ENCODE peak calls at places on chromosomes 12 and 14, in eight cellular contexts. B is kidney epithelial cell; M is CD8-positive, alpha-beta T cell; I is Kasumi-1; T is ACHN; R is CD8-positive, alpha-beta memory T cell; J is stimulated activated CD4-positive, alpha-beta T cell treated with anti-CD3 and anti-CD28 coated beads, Interleukin-4, amount 100 ng/mL, for 24 hours; Z is posterior cingulate gyrus. P is an unnamed sample.

GRCh38 chr14:55530464-55530863 is 49.5 kb upstream of the KTN1 start:
- DNase-seq in B (no peak), M (no peak), I (no peak), T (no peak), R (no peak), J (no peak), Z (no peak), P (no peak)

GRCh38 chr14:58752280-58752679 is 114.5 kb downstream of the DACT1 start:
- DNase-seq in B (no peak), M (no peak), I (no peak), T (no peak), R (no peak), J (no peak), Z (no peak), P (no peak)

GRCh38 chr12:19245126-19245525 is 115.6 kb downstream of the PLEKHA5 start:
- DNase-seq in B (no peak), M (no peak), I (peak; percentile 84), T (no peak), R (no peak), J (no peak), Z (no peak), P (no peak)

GRCh38 chr12:3117628-3118027 is 40.4 kb downstream of the TSPAN9 start:
- DNase-seq in B (peak; percentile 73), M (no peak), I (no peak), T (no peak), R (no peak), J (no peak), Z (no peak), P (peak; percentile 42)

GRCh38 chr12:110501378-110501721 is 561 bp downstream of the VPS29 start:
- DNase-seq in B (peak; percentile 31), M (no peak), I (peak; percentile 80), T (peak; percentile 87), R (no peak), J (peak; percentile 32), Z (no peak), P (peak; percentile 59)

GRCh38 chr14:75426332-75427125 is 1.3 kb upstream of the JDP2 start:
- DNase-seq in B (no peak), M (no peak), I (no peak), T (no peak), R (no peak), J (no peak), Z (no peak), P (no peak)

GRCh38 chr14:47332099-47332498 is 343.3 kb downstream of the MDGA2 start:
- DNase-seq in B (no peak), M (no peak), I (no peak), T (no peak), R (no peak), J (no peak), Z (no peak), P (no peak)

GRCh38 chr12:52025301-52026172 is 18.8 kb downstream of the TAMALIN start:
- DNase-seq in B (no peak), M (peak; percentile 61), I (peak; percentile 93), T (peak; percentile 88), R (peak; percentile 80), J (peak; percentile 87), Z (peak; percentile 63), P (peak; percentile 87)

GRCh38 chr14:73763396-73763795 is 49.2 kb upstream of the PNMA1 start:
- DNase-seq in B (no peak), M (no peak), I (no peak), T (no peak), R (no peak), J (no peak), Z (no peak), P (no peak)

GRCh38 chr12:19970116-19970515 is 398.2 kb upstream of the PDE3A start:
- DNase-seq in B (no peak), M (no peak), I (no peak), T (no peak), R (no peak), J (no peak), Z (no peak), P (no peak)

GRCh38 chr12:52379536-52379935 is 5.9 kb downstream of the KRT84 start:
- DNase-seq in B (no peak), M (no peak), I (no peak), T (no peak), R (no peak), J (no peak), Z (no peak), P (no peak)

GRCh38 chr12:177980-178714 is 35.8 kb downstream of the SLC6A12 start:
- DNase-seq in B (no peak), M (no peak), I (no peak), T (no peak), R (no peak), J (no peak), Z (no peak), P (no peak)

GRCh38 chr12:51183816-51184215 is 10.9 kb upstream of the TFCP2 start:
- DNase-seq in B (no peak), M (no peak), I (no peak), T (no peak), R (no peak), J (no peak), Z (no peak), P (no peak)

GRCh38 chr12:3727877-3728632 is 24.9 kb downstream of the CRACR2A start:
- DNase-seq in B (no peak), M (peak; percentile 17), I (peak; percentile 18), T (no peak), R (peak; percentile 73), J (peak; percentile 48), Z (no peak), P (peak; percentile 94)

GRCh38 chr12:63304844-63305243 is 153.8 kb upstream of the AVPR1A start:
- DNase-seq in B (no peak), M (no peak), I (no peak), T (no peak), R (no peak), J (no peak), Z (no peak), P (no peak)

GRCh38 chr14:102898298-102898697 is 24.2 kb upstream of the AMN start:
- DNase-seq in B (no peak), M (no peak), I (no peak), T (no peak), R (no peak), J (no peak), Z (no peak), P (no peak)

GRCh38 chr14:68862954-68863594 is 70.2 kb upstream of the ZFP36L1 start:
- DNase-seq in B (peak; percentile 50), M (peak; percentile 38), I (peak; percentile 85), T (peak; percentile 83), R (peak; percentile 27), J (peak; percentile 71), Z (peak; percentile 54), P (no peak)

GRCh38 chr12:39906237-39906636 is 199.6 kb downstream of the SLC2A13 start:
- DNase-seq in B (no peak), M (no peak), I (no peak), T (no peak), R (no peak), J (no peak), Z (no peak), P (no peak)

GRCh38 chr12:42978718-42979117 is 389.2 kb upstream of the PRICKLE1 start:
- DNase-seq in B (no peak), M (no peak), I (no peak), T (no peak), R (no peak), J (no peak), Z (no peak), P (no peak)

GRCh38 chr12:109466821-109467220 is 10.3 kb downstream of the KCTD10 start:
- DNase-seq in B (no peak), M (no peak), I (no peak), T (no peak), R (no peak), J (no peak), Z (no peak), P (no peak)

GRCh38 chr12:7806863-7807487 is 17.8 kb downstream of the NANOG start:
- DNase-seq in B (peak; percentile 14), M (peak; percentile 32), I (peak; percentile 60), T (peak; percentile 78), R (peak; percentile 21), J (peak; percentile 68), Z (peak; percentile 33), P (peak; percentile 73)

GRCh38 chr14:105419305-105420091 is at the start of gene MTA1:
- DNase-seq in B (no peak), M (no peak), I (peak; percentile 24), T (peak; percentile 39), R (peak; percentile 37), J (peak; percentile 45), Z (no peak), P (no peak)

GRCh38 chr12:8664228-8664963 is 1.8 kb upstream of the MFAP5 start:
- DNase-seq in B (no peak), M (no peak), I (no peak), T (no peak), R (no peak), J (no peak), Z (no peak), P (no peak)

GRCh38 chr12:132560421-132560830 is 50.0 kb downstream of the LRCOL1 start:
- DNase-seq in B (no peak), M (no peak), I (no peak), T (peak; percentile 45), R (no peak), J (peak; percentile 18), Z (no peak), P (no peak)

GRCh38 chr14:100147691-100148464 is 11.6 kb downstream of the DEGS2 start:
- DNase-seq in B (no peak), M (no peak), I (no peak), T (no peak), R (no peak), J (no peak), Z (no peak), P (no peak)

GRCh38 chr12:57461326-57461903 is 1.8 kb downstream of the GLI1 start:
- DNase-seq in B (no peak), M (no peak), I (no peak), T (peak; percentile 84), R (no peak), J (no peak), Z (no peak), P (peak; percentile 59)

GRCh38 chr12:53476769-53477209 is 22.5 kb downstream of the MAP3K12 start:
- DNase-seq in B (no peak), M (no peak), I (peak; percentile 60), T (peak; percentile 66), R (peak; percentile 10), J (no peak), Z (no peak), P (no peak)

GRCh38 chr14:77099425-77100167 is 1.5 kb downstream of the CIPC start:
- DNase-seq in B (no peak), M (no peak), I (peak; percentile 71), T (no peak), R (no peak), J (no peak), Z (no peak), P (no peak)

GRCh38 chr12:92661269-92661668 is 41.5 kb upstream of the PLEKHG7 start:
- DNase-seq in B (no peak), M (no peak), I (no peak), T (no peak), R (no peak), J (no peak), Z (no peak), P (no peak)

GRCh38 chr14:33480589-33481184 is 470.2 kb downstream of the EGLN3 start:
- DNase-seq in B (no peak), M (no peak), I (no peak), T (no peak), R (no peak), J (no peak), Z (no peak), P (no peak)

GRCh38 chr14:40987481-40987880 is 619.2 kb upstream of the LRFN5 start:
- DNase-seq in B (no peak), M (no peak), I (no peak), T (no peak), R (no peak), J (no peak), Z (no peak), P (no peak)

GRCh38 chr14:68682166-68683103 is 110.4 kb downstream of the ZFP36L1 start:
- DNase-seq in B (peak; percentile 62), M (no peak), I (peak; percentile 99), T (peak; percentile 74), R (no peak), J (peak; percentile 54), Z (no peak), P (no peak)

GRCh38 chr14:100770605-100771120 is 44.0 kb downstream of the DLK1 start:
- DNase-seq in B (no peak), M (no peak), I (peak; percentile 67), T (no peak), R (no peak), J (no peak), Z (no peak), P (no peak)